ENCODE peak calls at places on chromosome 20, in five cellular contexts. Y, G, O, X and A are unnamed samples.

GRCh38 chr20:63186528-63187316 is 29.2 kb downstream of the YTHDF1 start:
- DNase-seq in Y (no peak), G (no peak), O (no peak), X (no peak), A (no peak)

GRCh38 chr20:57464642-57465211 is 60.2 kb downstream of the CTCFL start:
- DNase-seq in Y (no peak), G (peak), O (peak), X (no peak), A (no peak)

GRCh38 chr20:61982240-61982950 is 83.3 kb downstream of the TAF4 start:
- DNase-seq in Y (no peak), G (no peak), O (no peak), X (no peak), A (no peak)

GRCh38 chr20:6892729-6893128 is 125.2 kb downstream of the BMP2 start:
- DNase-seq in Y (no peak), G (no peak), O (no peak), X (no peak), A (no peak)

GRCh38 chr20:53905019-53905847 is 165.2 kb downstream of the BCAS1 start:
- DNase-seq in Y (no peak), G (no peak), O (no peak), X (no peak), A (no peak)

GRCh38 chr20:10260316-10260715 is 41.7 kb downstream of the SNAP25 start:
- DNase-seq in Y (no peak), G (no peak), O (no peak), X (no peak), A (no peak)

GRCh38 chr20:50514750-50515149 is 4.6 kb downstream of the PTPN1 start:
- DNase-seq in Y (no peak), G (no peak), O (no peak), X (no peak), A (no peak)

GRCh38 chr20:19886666-19887288 is 128.7 kb downstream of the RIN2 start:
- DNase-seq in Y (no peak), G (no peak), O (no peak), X (no peak), A (no peak)

GRCh38 chr20:20743511-20744169 is 31.2 kb upstream of the RALGAPA2 start:
- DNase-seq in Y (no peak), G (no peak), O (peak), X (no peak), A (no peak)

GRCh38 chr20:44069203-44069931 is 117.6 kb downstream of the JPH2 start:
- DNase-seq in Y (peak), G (no peak), O (no peak), X (peak), A (peak)

GRCh38 chr20:611843-612185 is 1.7 kb upstream of the TCF15 start:
- DNase-seq in Y (no peak), G (no peak), O (no peak), X (no peak), A (no peak)

GRCh38 chr20:6418732-6419131 is 295.9 kb upstream of the FERMT1 start:
- DNase-seq in Y (no peak), G (no peak), O (no peak), X (no peak), A (no peak)

GRCh38 chr20:4817230-4817671 is 95.5 kb downstream of the PRND start:
- DNase-seq in Y (no peak), G (no peak), O (no peak), X (no peak), A (peak)

GRCh38 chr20:5189917-5190316 is 63.1 kb downstream of the CDS2 start:
- DNase-seq in Y (no peak), G (no peak), O (no peak), X (no peak), A (no peak)

GRCh38 chr20:62651285-62652021 is 9.2 kb downstream of the SLCO4A1 start:
- DNase-seq in Y (peak), G (peak), O (peak), X (peak), A (peak)

GRCh38 chr20:21520702-21521595 is 7.1 kb upstream of the NKX2-2 start:
- DNase-seq in Y (no peak), G (no peak), O (no peak), X (peak), A (no peak)

GRCh38 chr20:24773168-24773567 is 175.9 kb upstream of the CST7 start:
- DNase-seq in Y (no peak), G (no peak), O (no peak), X (no peak), A (no peak)

GRCh38 chr20:62946918-62947317 is 5.6 kb upstream of the SLC17A9 start:
- DNase-seq in Y (no peak), G (no peak), O (no peak), X (no peak), A (no peak)

GRCh38 chr20:52103911-52104545 is 87.6 kb downstream of the ZFP64 start:
- DNase-seq in Y (peak), G (peak), O (no peak), X (peak), A (no peak)

GRCh38 chr20:15616626-15617025 is 956.6 kb downstream of the KIF16B start:
- DNase-seq in Y (no peak), G (peak), O (no peak), X (no peak), A (no peak)

GRCh38 chr20:38145094-38146075 is 19.7 kb downstream of the TGM2 start:
- DNase-seq in Y (no peak), G (peak), O (no peak), X (no peak), A (no peak)

GRCh38 chr20:49281059-49281912 is 3.4 kb upstream of the ZNFX1 start:
- DNase-seq in Y (no peak), G (peak), O (no peak), X (no peak), A (no peak)

GRCh38 chr20:38878798-38879197 is 47.4 kb upstream of the FAM83D start:
- DNase-seq in Y (no peak), G (peak), O (no peak), X (no peak), A (no peak)

GRCh38 chr20:32478576-32478975 is 106.6 kb downstream of the NOL4L start:
- DNase-seq in Y (no peak), G (no peak), O (no peak), X (no peak), A (no peak)

GRCh38 chr20:1934578-1935573 is 39.7 kb downstream of the SIRPA start:
- DNase-seq in Y (no peak), G (peak), O (peak), X (no peak), A (peak)

GRCh38 chr20:25223179-25223661 is 24.7 kb upstream of the PYGB start:
- DNase-seq in Y (peak), G (peak), O (no peak), X (peak), A (peak)

GRCh38 chr20:34824861-34825529 is 456 bp downstream of the NCOA6 start:
- DNase-seq in Y (peak), G (peak), O (peak), X (peak), A (peak)

GRCh38 chr20:47825011-47825762 is 39.9 kb upstream of the SULF2 start:
- DNase-seq in Y (no peak), G (no peak), O (no peak), X (no peak), A (peak)

GRCh38 chr20:43799741-43800140 is 72.9 kb upstream of the GTSF1L start:
- DNase-seq in Y (no peak), G (no peak), O (no peak), X (no peak), A (no peak)

GRCh38 chr20:36467076-36467999 is 74.0 kb upstream of the MYL9 start:
- DNase-seq in Y (peak), G (no peak), O (peak), X (peak), A (peak)

GRCh38 chr20:50654899-50655298 is 36.4 kb downstream of the RIPOR3 start:
- DNase-seq in Y (no peak), G (no peak), O (no peak), X (no peak), A (no peak)

GRCh38 chr20:18004389-18005031 is 35.7 kb downstream of the MGME1 start:
- DNase-seq in Y (no peak), G (no peak), O (peak), X (no peak), A (peak)

GRCh38 chr20:32449057-32449889 is 91.1 kb downstream of the ASXL1 start:
- DNase-seq in Y (no peak), G (no peak), O (no peak), X (no peak), A (no peak)

GRCh38 chr20:38961530-38962043 is 557 bp upstream of the DHX35 start:
- DNase-seq in Y (peak), G (no peak), O (no peak), X (peak), A (peak)

GRCh38 chr20:3262566-3262965 is 23.6 kb upstream of the SLC4A11 start:
- DNase-seq in Y (no peak), G (peak), O (no peak), X (no peak), A (no peak)

GRCh38 chr20:63264519-63264918 is 8.1 kb upstream of the ARFGAP1 start:
- DNase-seq in Y (no peak), G (no peak), O (no peak), X (no peak), A (no peak)

GRCh38 chr20:51206032-51206662 is 183.2 kb upstream of the KCNG1 start:
- DNase-seq in Y (no peak), G (no peak), O (no peak), X (no peak), A (no peak)

GRCh38 chr20:61387204-61387958 is 135.3 kb downstream of the CDH4 start:
- DNase-seq in Y (no peak), G (peak), O (no peak), X (no peak), A (no peak)